ENCODE peak calls at places on chromosomes 11 and 22, in six cellular contexts. R, V, Y, H, L and F are unnamed samples.

GRCh38 chr22:38674888-38675287 is 6.9 kb upstream of the TOMM22 start:
- DNase-seq in R (no peak), V (no peak), Y (no peak), H (no peak), L (no peak), F (no peak)

GRCh38 chr11:87870081-87870480 is 305.2 kb downstream of the RAB38 start:
- DNase-seq in R (no peak), V (no peak), Y (no peak), H (peak; percentile 2), L (no peak), F (peak; percentile 63)

GRCh38 chr22:37639771-37640590 is 512 bp downstream of the SH3BP1 start:
- DNase-seq in R (no peak), V (peak; percentile 51), Y (no peak), H (no peak), L (peak; percentile 33), F (no peak)

GRCh38 chr22:49953027-49953679 is 7.4 kb upstream of the PIM3 start:
- DNase-seq in R (no peak), V (no peak), Y (no peak), H (no peak), L (no peak), F (no peak)

GRCh38 chr11:93983542-93984204 is 37.5 kb upstream of the HEPHL1 start:
- DNase-seq in R (no peak), V (no peak), Y (no peak), H (no peak), L (no peak), F (no peak)

GRCh38 chr11:59224419-59224928 is 11.7 kb upstream of the MPEG1 start:
- DNase-seq in R (no peak), V (no peak), Y (peak; percentile 12), H (no peak), L (no peak), F (no peak)

GRCh38 chr11:108432783-108433182 is 34.5 kb downstream of the C11orf65 start:
- DNase-seq in R (no peak), V (no peak), Y (peak; percentile 72), H (peak; percentile 42), L (no peak), F (peak; percentile 63)

GRCh38 chr11:48020092-48020755 is 39.9 kb downstream of the PTPRJ start:
- DNase-seq in R (peak; percentile 75), V (peak; percentile 69), Y (no peak), H (no peak), L (no peak), F (no peak)

GRCh38 chr22:46748948-46749681 is 11.1 kb upstream of the CERK start:
- DNase-seq in R (peak; percentile 66), V (no peak), Y (no peak), H (peak; percentile 49), L (peak; percentile 71), F (peak; percentile 78)

GRCh38 chr22:23457586-23457985 is 122.5 kb downstream of the IGLL1 start:
- DNase-seq in R (no peak), V (peak; percentile 38), Y (no peak), H (no peak), L (peak; percentile 73), F (no peak)